ENCODE peak calls at places on chromosomes 13 and 19, in five cellular contexts. X, O, K, D and E are unnamed samples.

GRCh38 chr13:64471916-64472315 is 2758.2 kb downstream of the PCDH9 start:
- DNase-seq in X (no peak), O (peak), K (no peak), D (no peak), E (no peak)

GRCh38 chr19:54451997-54452396 is 3.0 kb downstream of the LENG8 start:
- DNase-seq in X (no peak), O (no peak), K (peak), D (no peak), E (no peak)

GRCh38 chr13:50805805-50806204 is 37.7 kb downstream of the DLEU7 start:
- DNase-seq in X (no peak), O (peak), K (no peak), D (no peak), E (no peak)

GRCh38 chr19:17475541-17476115 is 5.3 kb downstream of the SLC27A1 start:
- DNase-seq in X (no peak), O (peak), K (peak), D (peak), E (peak)

GRCh38 chr13:95713651-95714050 is 36.7 kb downstream of the DNAJC3 start:
- DNase-seq in X (no peak), O (no peak), K (no peak), D (no peak), E (no peak)

GRCh38 chr19:54364775-54365257 is at the start of gene LAIR1:
- DNase-seq in X (peak), O (no peak), K (no peak), D (no peak), E (peak)

GRCh38 chr13:113731192-113732175 is 27.5 kb upstream of the TMEM255B start:
- DNase-seq in X (no peak), O (no peak), K (peak), D (no peak), E (no peak)

GRCh38 chr13:28954810-28955209 is 134.7 kb downstream of the MTUS2 start:
- DNase-seq in X (no peak), O (no peak), K (no peak), D (no peak), E (no peak)

GRCh38 chr13:75073791-75074190 is 408.2 kb downstream of the TBC1D4 start:
- DNase-seq in X (no peak), O (no peak), K (no peak), D (no peak), E (no peak)

GRCh38 chr19:34639491-34640085 is 37.4 kb downstream of the SCGB2B2 start:
- DNase-seq in X (peak), O (peak), K (peak), D (no peak), E (peak)

GRCh38 chr13:98632971-98633370 is 56.1 kb upstream of the STK24 start:
- DNase-seq in X (no peak), O (no peak), K (no peak), D (no peak), E (no peak)

GRCh38 chr13:47903836-47904235 is 97.2 kb downstream of the SUCLA2 start:
- DNase-seq in X (no peak), O (no peak), K (no peak), D (no peak), E (no peak)

GRCh38 chr19:48651682-48652046 is 5.7 kb upstream of the CA11 start:
- DNase-seq in X (no peak), O (no peak), K (no peak), D (no peak), E (no peak)

GRCh38 chr19:27775395-27775794 is 1437.6 kb downstream of the UQCRFS1 start:
- DNase-seq in X (no peak), O (no peak), K (no peak), D (no peak), E (peak)

GRCh38 chr19:41997121-41997850 is 3.3 kb upstream of the ATP1A3 start:
- DNase-seq in X (peak), O (no peak), K (peak), D (no peak), E (peak)

GRCh38 chr13:98207411-98207810 is 30.3 kb upstream of the RNF113B start:
- DNase-seq in X (peak), O (no peak), K (no peak), D (no peak), E (no peak)

GRCh38 chr19:48444933-48445194 is 919 bp upstream of the GRWD1 start:
- DNase-seq in X (no peak), O (no peak), K (no peak), D (no peak), E (no peak)

GRCh38 chr19:35430382-35431146 is 17.5 kb upstream of the FFAR2 start:
- DNase-seq in X (no peak), O (no peak), K (no peak), D (no peak), E (no peak)

GRCh38 chr19:38023661-38024574 is 116.9 kb downstream of the SIPA1L3 start:
- DNase-seq in X (no peak), O (no peak), K (no peak), D (no peak), E (no peak)

GRCh38 chr13:33381906-33382305 is 96.4 kb upstream of the STARD13 start:
- DNase-seq in X (no peak), O (no peak), K (no peak), D (no peak), E (no peak)

GRCh38 chr13:45518525-45519235 is 53.9 kb downstream of the COG3 start:
- DNase-seq in X (no peak), O (no peak), K (no peak), D (no peak), E (no peak)

GRCh38 chr13:75636339-75637095 is 387 bp downstream of the LMO7 start:
- DNase-seq in X (no peak), O (peak), K (peak), D (no peak), E (peak)

GRCh38 chr13:100089633-100090032 is 740 bp downstream of the PCCA start:
- DNase-seq in X (no peak), O (no peak), K (peak), D (no peak), E (no peak)

GRCh38 chr13:25406377-25406776 is 34.6 kb downstream of the ATP8A2 start:
- DNase-seq in X (no peak), O (peak), K (no peak), D (no peak), E (no peak)

GRCh38 chr13:22195726-22196125 is 524.9 kb downstream of the FGF9 start:
- DNase-seq in X (no peak), O (no peak), K (no peak), D (no peak), E (no peak)

GRCh38 chr13:46354143-46355087 is 32.6 kb downstream of the RUBCNL start:
- DNase-seq in X (no peak), O (peak), K (no peak), D (no peak), E (no peak)

GRCh38 chr19:5152767-5153532 is 184.0 kb downstream of the KDM4B start:
- DNase-seq in X (no peak), O (no peak), K (no peak), D (no peak), E (no peak)
- TF ChIP-seq CTCF in X (no peak), O (no peak), K (no peak), D (no peak), E (no peak)

DNA sequence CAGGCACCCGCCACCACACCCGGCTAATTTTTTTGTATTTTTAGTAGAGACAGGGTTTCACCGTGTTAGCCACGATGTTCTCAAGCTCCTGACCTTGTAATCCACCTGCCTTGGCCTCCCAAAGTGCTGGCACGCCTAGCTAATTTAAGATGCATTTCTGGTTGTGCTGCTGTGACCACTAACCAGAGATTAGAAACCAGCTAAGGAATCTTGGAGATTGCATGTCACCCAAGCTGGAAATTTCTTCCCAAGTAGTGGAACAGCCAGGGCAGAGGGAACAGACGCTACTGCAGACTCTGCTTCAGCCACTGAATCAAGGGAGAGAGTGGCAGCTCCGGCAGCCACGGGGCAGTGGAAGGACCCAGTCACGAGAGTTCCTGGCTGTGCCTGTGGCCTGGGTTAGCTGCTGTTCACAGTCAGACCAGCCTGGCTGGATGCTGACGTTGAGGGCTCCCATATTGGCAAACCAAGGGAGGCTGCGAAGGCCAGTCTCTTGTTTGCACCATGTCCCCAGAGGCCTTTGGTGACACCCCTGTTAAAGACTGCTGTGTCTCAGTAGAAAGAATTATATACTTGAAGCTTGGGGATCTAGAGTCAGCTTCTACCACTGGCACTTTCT is 7.9 kb downstream of the TPM4 start:
- DNase-seq in X (no peak), O (no peak), K (no peak), D (no peak), E (no peak)
- TF ChIP-seq POLR2A in X (no peak), O (no peak), K (no peak), D (no peak), E (no peak)

GRCh38 chr13:60584976-60585375 is 188.0 kb downstream of the TDRD3 start:
- DNase-seq in X (no peak), O (no peak), K (no peak), D (peak), E (no peak)

GRCh38 chr13:60583911-60584753 is 187.1 kb downstream of the TDRD3 start:
- DNase-seq in X (no peak), O (no peak), K (no peak), D (peak), E (no peak)

GRCh38 chr13:60577761-60578160 is 180.7 kb downstream of the TDRD3 start:
- DNase-seq in X (no peak), O (no peak), K (no peak), D (no peak), E (no peak)

GRCh38 chr13:60583196-60583908 is 186.3 kb downstream of the TDRD3 start:
- DNase-seq in X (no peak), O (peak), K (no peak), D (peak), E (no peak)
- TF ChIP-seq CTCF in X (no peak), O (no peak), K (no peak), D (no peak), E (no peak)

GRCh38 chr19:56155124-56155687 is 14.1 kb downstream of the ZNF444 start:
- DNase-seq in X (no peak), O (no peak), K (peak), D (no peak), E (peak)

GRCh38 chr19:56159009-56159501 is 16.8 kb upstream of the GALP start:
- DNase-seq in X (no peak), O (no peak), K (no peak), D (no peak), E (no peak)

GRCh38 chr19:56159616-56160271 is 16.1 kb upstream of the GALP start:
- DNase-seq in X (no peak), O (no peak), K (no peak), D (no peak), E (no peak)

GRCh38 chr19:56156768-56157167 is 15.7 kb downstream of the ZNF444 start:
- DNase-seq in X (peak), O (no peak), K (peak), D (no peak), E (no peak)

GRCh38 chr19:56158170-56158757 is 17.2 kb downstream of the ZNF444 start:
- DNase-seq in X (no peak), O (no peak), K (no peak), D (no peak), E (no peak)
- TF ChIP-seq POLR2A in X (no peak), O (no peak), K (no peak), D (no peak), E (no peak)

GRCh38 chr13:76791290-76791664 is 94.9 kb downstream of the KCTD12 start:
- DNase-seq in X (peak), O (no peak), K (peak), D (no peak), E (no peak)

GRCh38 chr13:76795701-76796695 is 90.2 kb downstream of the KCTD12 start:
- DNase-seq in X (no peak), O (no peak), K (no peak), D (no peak), E (no peak)

GRCh38 chr13:76790519-76791289 is 95.5 kb downstream of the KCTD12 start:
- DNase-seq in X (no peak), O (no peak), K (no peak), D (no peak), E (no peak)

GRCh38 chr13:76798037-76798436 is 88.2 kb downstream of the KCTD12 start:
- DNase-seq in X (no peak), O (no peak), K (no peak), D (no peak), E (no peak)

DNA sequence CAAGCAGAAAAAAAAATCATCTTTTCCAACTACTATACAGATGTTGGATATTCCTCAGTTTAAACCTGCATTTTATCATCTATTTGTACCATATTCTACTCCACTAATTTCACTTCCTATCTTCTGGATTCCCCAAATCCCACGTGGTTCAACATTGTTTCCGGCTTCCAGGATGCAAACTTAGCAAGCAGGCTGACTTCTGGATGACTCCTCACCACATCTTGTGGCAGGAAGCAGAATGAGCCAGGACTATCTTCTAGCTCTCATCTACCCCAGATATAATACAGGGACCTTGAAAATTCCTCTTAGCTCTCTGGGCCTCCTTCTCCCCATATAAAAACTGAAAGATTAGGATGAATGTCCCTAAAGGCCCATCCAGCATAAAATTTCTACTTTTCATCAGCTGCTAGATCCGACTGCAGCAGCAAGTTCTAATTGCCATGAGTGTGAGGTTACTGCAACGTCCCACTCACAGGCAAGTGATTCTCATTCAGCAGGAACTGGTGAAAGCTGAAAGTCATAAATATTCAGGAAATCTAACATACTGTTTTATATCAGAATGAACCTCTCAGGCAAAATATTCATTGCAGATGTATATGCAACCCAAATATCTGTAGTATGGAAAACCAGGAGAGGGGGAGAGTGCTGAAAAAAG is 93.4 kb downstream of the KCTD12 start:
- DNase-seq in X (peak), O (no peak), K (no peak), D (no peak), E (peak)
- TF ChIP-seq CTCF in X (no peak), O (no peak), K (no peak), D (no peak), E (no peak)

GRCh38 chr13:102394158-102395053 is 7.4 kb downstream of the FGF14 start:
- DNase-seq in X (peak), O (no peak), K (peak), D (peak), E (peak)
- TF ChIP-seq POLR2A in X (peak), O (no peak), K (peak), D (no peak), E (no peak)